ENCODE peak calls at places on chromosome 19, in four cellular contexts. One of them, this sample, is unnamed.

GRCh38 chr19:13839193-13839937 is 37.6 kb upstream of the NANOS3 start:
- DNase-seq in BJ: no peak
- DNase-seq in AG10803: peak
- DNase-seq in H9: peak
- DNase-seq in this sample: peak

GRCh38 chr19:5679289-5680082 is 830 bp downstream of the MICOS13 start:
- DNase-seq in AG10803: no peak
- DNase-seq in BJ: no peak
- DNase-seq in H9: peak
- DNase-seq in this sample: no peak

GRCh38 chr19:51799998-51800848 is 5.3 kb downstream of the FPR3 start:
- DNase-seq in AG10803: no peak
- DNase-seq in H9: no peak
- DNase-seq in BJ: no peak
- DNase-seq in this sample: no peak

GRCh38 chr19:44955500-44956439 is 590 bp downstream of the CLPTM1 start:
- DNase-seq in H9: no peak
- DNase-seq in AG10803: peak
- DNase-seq in BJ: no peak
- DNase-seq in this sample: no peak

GRCh38 chr19:5903054-5903501 is 512 bp downstream of the NDUFA11 start:
- DNase-seq in H9: no peak
- DNase-seq in AG10803: peak
- DNase-seq in BJ: no peak
- DNase-seq in this sample: peak

GRCh38 chr19:45323671-45324081 is 1.0 kb upstream of the CKM start:
- DNase-seq in AG10803: no peak
- DNase-seq in H9: peak
- DNase-seq in BJ: no peak
- DNase-seq in this sample: no peak

GRCh38 chr19:4803736-4804695 is 12.5 kb downstream of the FEM1A start:
- DNase-seq in H9: peak
- DNase-seq in AG10803: peak
- DNase-seq in BJ: no peak
- DNase-seq in this sample: peak

GRCh38 chr19:46955114-46955812 is 64.4 kb upstream of the NPAS1 start:
- DNase-seq in AG10803: no peak
- DNase-seq in BJ: no peak
- DNase-seq in H9: no peak
- DNase-seq in this sample: peak

GRCh38 chr19:15398501-15399233 is 19.1 kb upstream of the AKAP8 start:
- DNase-seq in BJ: no peak
- DNase-seq in H9: no peak
- DNase-seq in AG10803: no peak
- DNase-seq in this sample: no peak

GRCh38 chr19:10566658-10567410 is 1.0 kb upstream of the KRI1 start:
- DNase-seq in BJ: no peak
- DNase-seq in H9: no peak
- DNase-seq in AG10803: no peak
- DNase-seq in this sample: no peak

GRCh38 chr19:33134571-33135041 is 2.7 kb downstream of the WDR88 start:
- DNase-seq in AG10803: no peak
- DNase-seq in H9: peak
- DNase-seq in BJ: no peak
- DNase-seq in this sample: no peak

GRCh38 chr19:33156354-33156753 is 24.4 kb downstream of the WDR88 start:
- DNase-seq in H9: no peak
- DNase-seq in BJ: no peak
- DNase-seq in AG10803: peak
- DNase-seq in this sample: peak

GRCh38 chr19:24140099-24140498 is 53.1 kb downstream of the ZNF254 start:
- DNase-seq in BJ: peak
- DNase-seq in H9: no peak
- DNase-seq in AG10803: peak
- DNase-seq in this sample: peak

GRCh38 chr19:18562086-18562485 is 4.4 kb downstream of the KXD1 start:
- DNase-seq in BJ: no peak
- DNase-seq in AG10803: peak
- DNase-seq in H9: no peak
- DNase-seq in this sample: no peak

GRCh38 chr19:10269333-10270179 is 1.4 kb upstream of the ICAM1 start:
- DNase-seq in AG10803: peak
- DNase-seq in H9: peak
- DNase-seq in BJ: no peak
- DNase-seq in this sample: peak

GRCh38 chr19:17259118-17259780 is 5.3 kb downstream of the USHBP1 start:
- DNase-seq in BJ: no peak
- DNase-seq in H9: no peak
- DNase-seq in AG10803: no peak
- DNase-seq in this sample: no peak

GRCh38 chr19:15479391-15480345 is at the start of gene PGLYRP2:
- DNase-seq in H9: peak
- DNase-seq in AG10803: no peak
- DNase-seq in BJ: no peak
- DNase-seq in this sample: peak

GRCh38 chr19:47891923-47892666 is 6.0 kb upstream of the SULT2A1 start:
- DNase-seq in H9: peak
- DNase-seq in BJ: no peak
- DNase-seq in AG10803: no peak
- DNase-seq in this sample: peak

GRCh38 chr19:1053176-1054101 is 13.5 kb upstream of the ARHGAP45 start:
- DNase-seq in AG10803: no peak
- DNase-seq in H9: no peak
- DNase-seq in BJ: no peak
- DNase-seq in this sample: no peak

GRCh38 chr19:32642771-32643170 is 32.2 kb downstream of the ANKRD27 start:
- DNase-seq in H9: no peak
- DNase-seq in AG10803: no peak
- DNase-seq in BJ: no peak
- DNase-seq in this sample: no peak

GRCh38 chr19:4374451-4375163 is 25.7 kb downstream of the SH3GL1 start:
- DNase-seq in H9: peak
- DNase-seq in AG10803: peak
- DNase-seq in BJ: peak
- DNase-seq in this sample: peak

GRCh38 chr19:4539697-4540581 is at the start of gene LRG1:
- DNase-seq in H9: no peak
- DNase-seq in BJ: no peak
- DNase-seq in AG10803: no peak
- DNase-seq in this sample: no peak

GRCh38 chr19:47142779-47143178 is 12.1 kb downstream of the SAE1 start:
- DNase-seq in H9: no peak
- DNase-seq in BJ: no peak
- DNase-seq in AG10803: peak
- DNase-seq in this sample: peak

GRCh38 chr19:27744926-27745844 is 1467.8 kb downstream of the UQCRFS1 start:
- DNase-seq in H9: peak
- DNase-seq in AG10803: peak
- DNase-seq in BJ: no peak
- DNase-seq in this sample: peak

GRCh38 chr19:4455742-4456565 is 1.6 kb downstream of the UBXN6 start:
- DNase-seq in H9: no peak
- DNase-seq in AG10803: peak
- DNase-seq in BJ: peak
- DNase-seq in this sample: peak

GRCh38 chr19:12597594-12597993 is 13.0 kb downstream of the ZNF490 start:
- DNase-seq in H9: no peak
- DNase-seq in AG10803: no peak
- DNase-seq in BJ: no peak
- DNase-seq in this sample: no peak

GRCh38 chr19:16750081-16750480 is 30.4 kb downstream of the NWD1 start:
- DNase-seq in BJ: no peak
- DNase-seq in H9: no peak
- DNase-seq in AG10803: no peak
- DNase-seq in this sample: no peak

GRCh38 chr19:14112809-14113385 is 4.7 kb downstream of the PRKACA start:
- DNase-seq in H9: no peak
- DNase-seq in AG10803: no peak
- DNase-seq in BJ: no peak
- DNase-seq in this sample: no peak

GRCh38 chr19:44212865-44213346 is 574 bp downstream of the ZNF227 start:
- DNase-seq in AG10803: peak
- DNase-seq in BJ: no peak
- DNase-seq in H9: no peak
- DNase-seq in this sample: peak

GRCh38 chr19:11560404-11560988 is 1.5 kb upstream of the ELOF1 start:
- DNase-seq in BJ: no peak
- DNase-seq in AG10803: peak
- DNase-seq in H9: peak
- DNase-seq in this sample: peak

GRCh38 chr19:48608798-48609263 is 2.3 kb downstream of the SPACA4 start:
- DNase-seq in H9: peak
- DNase-seq in BJ: no peak
- DNase-seq in AG10803: peak
- DNase-seq in this sample: no peak

GRCh38 chr19:46898731-46899130 is 37.9 kb downstream of the ARHGAP35 start:
- DNase-seq in BJ: no peak
- DNase-seq in H9: no peak
- DNase-seq in AG10803: peak
- DNase-seq in this sample: peak

GRCh38 chr19:15197275-15198005 is 3.4 kb downstream of the NOTCH3 start:
- DNase-seq in AG10803: peak
- DNase-seq in BJ: no peak
- DNase-seq in H9: no peak
- DNase-seq in this sample: no peak

GRCh38 chr19:56405062-56405461 is 930 bp downstream of the ZNF583 start:
- DNase-seq in BJ: no peak
- DNase-seq in AG10803: no peak
- DNase-seq in H9: no peak
- DNase-seq in this sample: no peak

GRCh38 chr19:54102421-54103169 is at the start of gene NDUFA3:
- DNase-seq in BJ: peak
- DNase-seq in AG10803: peak
- DNase-seq in H9: peak
- DNase-seq in this sample: peak

GRCh38 chr19:1521636-1522035 is 2.2 kb upstream of the PLK5 start:
- DNase-seq in AG10803: no peak
- DNase-seq in BJ: no peak
- DNase-seq in H9: no peak
- DNase-seq in this sample: no peak

GRCh38 chr19:38695319-38695683 is 47.9 kb downstream of the ACTN4 start:
- DNase-seq in H9: no peak
- DNase-seq in BJ: no peak
- DNase-seq in AG10803: no peak
- DNase-seq in this sample: no peak

GRCh38 chr19:35037716-35038622 is 3.6 kb upstream of the HPN start:
- DNase-seq in AG10803: peak
- DNase-seq in BJ: no peak
- DNase-seq in H9: no peak
- DNase-seq in this sample: no peak
- TF ChIP-seq CTCF in AG10803: no peak
- TF ChIP-seq CTCF in BJ: no peak
- TF ChIP-seq CTCF in H9: no peak
- TF ChIP-seq CTCF in this sample: no peak

GRCh38 chr19:49913720-49914119 is 15.3 kb upstream of the ATF5 start:
- DNase-seq in BJ: no peak
- DNase-seq in AG10803: no peak
- DNase-seq in H9: no peak
- DNase-seq in this sample: no peak

GRCh38 chr19:49912965-49913685 is 15.9 kb upstream of the ATF5 start:
- DNase-seq in AG10803: no peak
- DNase-seq in H9: peak
- DNase-seq in BJ: no peak
- DNase-seq in this sample: no peak

GRCh38 chr19:49916839-49917733 is 11.9 kb upstream of the ATF5 start:
- DNase-seq in H9: peak
- DNase-seq in BJ: no peak
- DNase-seq in AG10803: no peak
- DNase-seq in this sample: no peak

GRCh38 chr19:49918089-49918488 is 10.9 kb upstream of the ATF5 start:
- DNase-seq in BJ: no peak
- DNase-seq in AG10803: no peak
- DNase-seq in H9: no peak
- DNase-seq in this sample: no peak

DNA sequence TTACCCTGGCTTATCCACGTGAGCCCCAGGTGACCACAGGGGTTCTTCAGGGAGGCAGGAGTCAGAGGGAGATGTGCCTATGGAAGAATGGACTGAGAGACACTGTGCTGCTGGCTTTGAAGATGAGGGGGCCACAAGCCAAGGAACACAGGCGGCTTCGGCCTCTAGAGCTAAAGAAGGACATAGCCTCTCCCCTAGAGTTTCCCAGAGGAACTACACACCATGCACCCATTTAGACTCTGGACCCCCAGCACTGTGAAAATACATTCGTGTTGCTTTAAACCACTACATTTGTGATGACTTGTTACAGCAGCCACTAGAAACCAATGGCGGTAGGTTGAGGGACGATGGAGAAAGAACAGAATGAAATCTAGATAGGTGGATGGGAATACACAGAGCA is 13.7 kb upstream of the ATF5 start:
- DNase-seq in AG10803: no peak
- DNase-seq in BJ: no peak
- DNase-seq in H9: no peak
- DNase-seq in this sample: no peak
- TF ChIP-seq CTCF in AG10803: peak
- TF ChIP-seq CTCF in BJ: peak
- TF ChIP-seq CTCF in H9: peak
- TF ChIP-seq CTCF in this sample: peak

GRCh38 chr19:3057275-3057714 is 5.0 kb downstream of the TLE5 start:
- DNase-seq in BJ: no peak
- DNase-seq in H9: peak
- DNase-seq in AG10803: peak
- DNase-seq in this sample: no peak
- TF ChIP-seq CTCF in BJ: no peak
- TF ChIP-seq CTCF in H9: no peak
- TF ChIP-seq CTCF in AG10803: no peak
- TF ChIP-seq CTCF in this sample: no peak

GRCh38 chr19:31253816-31254551 is 95.3 kb downstream of the TSHZ3 start:
- DNase-seq in H9: no peak
- DNase-seq in BJ: no peak
- DNase-seq in AG10803: no peak
- DNase-seq in this sample: no peak

GRCh38 chr19:31256601-31256990 is 92.6 kb downstream of the TSHZ3 start:
- DNase-seq in H9: no peak
- DNase-seq in AG10803: no peak
- DNase-seq in BJ: no peak
- DNase-seq in this sample: no peak

GRCh38 chr19:31255863-31256600 is 93.2 kb downstream of the TSHZ3 start:
- DNase-seq in BJ: no peak
- DNase-seq in AG10803: no peak
- DNase-seq in H9: no peak
- DNase-seq in this sample: no peak

GRCh38 chr19:31255174-31255862 is 93.9 kb downstream of the TSHZ3 start:
- DNase-seq in H9: no peak
- DNase-seq in AG10803: no peak
- DNase-seq in BJ: no peak
- DNase-seq in this sample: no peak

DNA sequence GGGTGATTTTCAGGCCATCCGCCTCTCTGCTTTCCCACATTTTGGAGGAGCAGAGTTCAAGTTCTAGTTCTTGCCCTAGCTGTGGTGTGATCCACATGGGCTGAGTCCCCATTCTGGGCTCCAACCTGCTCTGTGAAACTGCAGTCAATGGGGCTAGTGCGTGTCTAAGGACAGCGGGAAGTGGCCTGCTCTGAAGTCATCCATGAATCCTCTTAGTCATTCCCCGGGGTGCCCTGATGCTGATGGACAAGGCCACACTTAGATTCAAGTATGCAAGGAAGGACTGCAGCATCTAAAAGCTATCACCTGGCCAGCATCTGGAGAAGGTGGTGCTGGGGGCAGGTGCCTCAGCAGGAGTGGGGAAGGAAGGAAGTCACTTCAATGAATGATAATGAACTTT is 94.6 kb downstream of the TSHZ3 start:
- DNase-seq in BJ: no peak
- DNase-seq in AG10803: no peak
- DNase-seq in H9: no peak
- DNase-seq in this sample: no peak
- TF ChIP-seq CTCF in BJ: no peak
- TF ChIP-seq CTCF in AG10803: no peak
- TF ChIP-seq CTCF in H9: no peak
- TF ChIP-seq CTCF in this sample: no peak

This sample was measured in HFFc6.